ENCODE peak calls at places on chromosomes 13 and 19, in four cellular contexts. One of them, this sample, is unnamed.

GRCh38 chr19:37346091-37346490 is 24.8 kb upstream of the ZNF527 start:
- DNase-seq in SK-N-SH: no peak
- DNase-seq in K562: no peak
- DNase-seq in HepG2: no peak
- DNase-seq in this sample: no peak

GRCh38 chr13:41019027-41019487 is at the start of gene ELF1:
- DNase-seq in HepG2: peak
- DNase-seq in SK-N-SH: no peak
- DNase-seq in K562: peak
- DNase-seq in this sample: peak

GRCh38 chr13:46721054-46721453 is 75.9 kb downstream of the ESD start:
- DNase-seq in HepG2: peak
- DNase-seq in K562: peak
- DNase-seq in SK-N-SH: peak
- DNase-seq in this sample: no peak

GRCh38 chr13:42258747-42259146 is 13.2 kb upstream of the AKAP11 start:
- DNase-seq in SK-N-SH: no peak
- DNase-seq in K562: peak
- DNase-seq in HepG2: no peak
- DNase-seq in this sample: no peak

GRCh38 chr13:46665630-46666482 is 112.9 kb downstream of the LRCH1 start:
- DNase-seq in HepG2: peak
- DNase-seq in K562: no peak
- DNase-seq in SK-N-SH: peak
- DNase-seq in this sample: no peak

GRCh38 chr13:31499274-31499673 is 240.1 kb upstream of the RXFP2 start:
- DNase-seq in SK-N-SH: no peak
- DNase-seq in K562: no peak
- DNase-seq in HepG2: no peak
- DNase-seq in this sample: no peak

GRCh38 chr19:11421607-11422098 is 2.5 kb upstream of the RGL3 start:
- DNase-seq in K562: peak
- DNase-seq in HepG2: no peak
- DNase-seq in SK-N-SH: peak
- DNase-seq in this sample: no peak

GRCh38 chr13:101875717-101876393 is 423.4 kb downstream of the ITGBL1 start:
- DNase-seq in K562: no peak
- DNase-seq in HepG2: peak
- DNase-seq in SK-N-SH: no peak
- DNase-seq in this sample: no peak

GRCh38 chr19:29855087-29855486 is 43.3 kb downstream of the CCNE1 start:
- DNase-seq in SK-N-SH: no peak
- DNase-seq in K562: no peak
- DNase-seq in HepG2: no peak
- DNase-seq in this sample: no peak

GRCh38 chr13:35157143-35157755 is 215.2 kb downstream of the NBEA start:
- DNase-seq in K562: peak
- DNase-seq in HepG2: peak
- DNase-seq in SK-N-SH: peak
- DNase-seq in this sample: no peak

GRCh38 chr19:8445488-8446001 is 770 bp downstream of the HNRNPM start:
- DNase-seq in K562: peak
- DNase-seq in HepG2: no peak
- DNase-seq in SK-N-SH: peak
- DNase-seq in this sample: no peak

GRCh38 chr13:48644951-48645350 is 8.8 kb upstream of the CYSLTR2 start:
- DNase-seq in SK-N-SH: no peak
- DNase-seq in K562: no peak
- DNase-seq in HepG2: no peak
- DNase-seq in this sample: no peak

GRCh38 chr13:50127017-50127725 is 111.9 kb downstream of the KCNRG start:
- DNase-seq in SK-N-SH: no peak
- DNase-seq in HepG2: no peak
- DNase-seq in K562: no peak
- DNase-seq in this sample: no peak

GRCh38 chr13:110379905-110380341 is 72.8 kb downstream of the COL4A2 start:
- DNase-seq in SK-N-SH: no peak
- DNase-seq in HepG2: no peak
- DNase-seq in K562: no peak
- DNase-seq in this sample: no peak

GRCh38 chr13:73870036-73870741 is 264.0 kb downstream of the KLF12 start:
- DNase-seq in HepG2: no peak
- DNase-seq in K562: no peak
- DNase-seq in SK-N-SH: no peak
- DNase-seq in this sample: no peak

GRCh38 chr13:30339721-30340366 is 32.5 kb upstream of the KATNAL1 start:
- DNase-seq in K562: no peak
- DNase-seq in HepG2: no peak
- DNase-seq in SK-N-SH: no peak
- DNase-seq in this sample: no peak

GRCh38 chr19:35585844-35586243 is at the start of gene PMIS2:
- DNase-seq in SK-N-SH: peak
- DNase-seq in K562: peak
- DNase-seq in HepG2: no peak
- DNase-seq in this sample: no peak

GRCh38 chr13:75566658-75567057 is 17.1 kb downstream of the UCHL3 start:
- DNase-seq in K562: no peak
- DNase-seq in HepG2: peak
- DNase-seq in SK-N-SH: peak
- DNase-seq in this sample: no peak

GRCh38 chr13:29457299-29457698 is 138.2 kb downstream of the SLC7A1 start:
- DNase-seq in SK-N-SH: no peak
- DNase-seq in K562: no peak
- DNase-seq in HepG2: no peak
- DNase-seq in this sample: no peak

GRCh38 chr13:34250151-34250550 is 432.2 kb downstream of the RFC3 start:
- DNase-seq in SK-N-SH: no peak
- DNase-seq in HepG2: no peak
- DNase-seq in K562: no peak
- DNase-seq in this sample: no peak

GRCh38 chr13:80012281-80012680 is 328.6 kb downstream of the SPRY2 start:
- DNase-seq in K562: no peak
- DNase-seq in SK-N-SH: no peak
- DNase-seq in HepG2: no peak
- DNase-seq in this sample: no peak

GRCh38 chr19:28327905-28328304 is 885.0 kb downstream of the UQCRFS1 start:
- DNase-seq in K562: no peak
- DNase-seq in SK-N-SH: no peak
- DNase-seq in HepG2: no peak
- DNase-seq in this sample: no peak

GRCh38 chr13:77544765-77545316 is 9.3 kb downstream of the SCEL start:
- DNase-seq in HepG2: no peak
- DNase-seq in SK-N-SH: no peak
- DNase-seq in K562: no peak
- DNase-seq in this sample: peak

GRCh38 chr13:77548095-77548494 is 12.6 kb downstream of the SCEL start:
- DNase-seq in SK-N-SH: no peak
- DNase-seq in HepG2: no peak
- DNase-seq in K562: no peak
- DNase-seq in this sample: no peak

GRCh38 chr13:77544365-77544764 is 8.9 kb downstream of the SCEL start:
- DNase-seq in SK-N-SH: peak
- DNase-seq in HepG2: no peak
- DNase-seq in K562: no peak
- DNase-seq in this sample: no peak

GRCh38 chr13:77543711-77544110 is 8.2 kb downstream of the SCEL start:
- DNase-seq in HepG2: no peak
- DNase-seq in K562: no peak
- DNase-seq in SK-N-SH: no peak
- DNase-seq in this sample: no peak

GRCh38 chr13:77545626-77546412 is 10.3 kb downstream of the SCEL start:
- DNase-seq in HepG2: no peak
- DNase-seq in K562: no peak
- DNase-seq in SK-N-SH: no peak
- DNase-seq in this sample: no peak
- TF ChIP-seq TAF1 in HepG2: no peak
- TF ChIP-seq TAF1 in K562: no peak
- TF ChIP-seq TAF1 in SK-N-SH: no peak
- TF ChIP-seq TAF1 in this sample: no peak

GRCh38 chr19:4362871-4363545 is 19.6 kb downstream of the MPND start:
- DNase-seq in K562: no peak
- DNase-seq in HepG2: no peak
- DNase-seq in SK-N-SH: no peak
- DNase-seq in this sample: no peak

GRCh38 chr19:4360641-4361151 is 17.3 kb downstream of the MPND start:
- DNase-seq in K562: no peak
- DNase-seq in HepG2: no peak
- DNase-seq in SK-N-SH: no peak
- DNase-seq in this sample: no peak

GRCh38 chr19:4360081-4360569 is 16.8 kb downstream of the MPND start:
- DNase-seq in HepG2: no peak
- DNase-seq in K562: no peak
- DNase-seq in SK-N-SH: no peak
- DNase-seq in this sample: no peak

GRCh38 chr19:4362038-4362828 is 18.9 kb downstream of the MPND start:
- DNase-seq in SK-N-SH: no peak
- DNase-seq in K562: no peak
- DNase-seq in HepG2: no peak
- DNase-seq in this sample: no peak

DNA sequence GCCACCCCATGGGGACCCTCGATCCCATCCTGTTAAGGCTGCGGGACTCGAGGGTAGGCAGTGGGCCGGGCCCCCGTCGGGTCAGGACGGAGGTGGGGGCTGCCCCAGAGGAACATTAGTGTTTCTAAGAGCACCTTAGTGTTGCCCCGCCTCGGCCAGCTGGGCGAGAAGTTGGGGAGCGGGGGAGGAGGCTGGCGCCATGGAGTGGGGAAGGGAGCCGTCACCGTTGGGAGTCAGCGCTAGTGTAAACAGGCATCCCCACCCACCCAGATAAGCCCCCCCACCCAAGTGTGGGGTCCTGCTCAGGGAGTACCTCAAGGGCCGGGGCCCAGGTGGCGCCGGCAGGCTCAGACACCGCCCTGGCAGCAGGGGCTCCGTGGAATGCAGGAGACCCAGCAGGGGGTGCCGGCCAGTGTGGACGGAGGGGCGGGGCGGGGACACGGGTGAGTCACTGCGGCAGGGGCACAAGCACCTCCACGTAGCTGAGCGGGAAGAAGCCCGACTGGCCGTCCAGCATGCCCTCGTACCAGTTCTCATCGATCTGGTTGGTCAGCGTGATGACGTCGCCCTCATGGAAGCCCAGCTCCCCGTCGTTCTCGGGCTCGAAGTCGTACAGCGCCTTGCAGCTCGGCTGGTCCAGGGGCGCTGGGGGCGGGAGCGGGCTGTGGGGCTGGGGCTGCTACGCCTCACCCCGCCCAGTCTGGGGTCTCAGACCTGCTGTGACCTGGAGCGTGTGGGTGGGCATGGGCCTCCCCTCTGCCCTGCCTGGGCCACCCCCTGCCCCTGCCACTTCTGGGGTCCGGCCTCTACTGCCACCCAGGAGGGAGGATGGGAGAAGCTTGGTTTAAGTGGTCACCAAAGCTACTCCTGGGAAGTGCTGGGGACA is 18.0 kb downstream of the MPND start:
- DNase-seq in HepG2: no peak
- DNase-seq in K562: no peak
- DNase-seq in SK-N-SH: no peak
- DNase-seq in this sample: no peak
- TF ChIP-seq POLR2AphosphoS5 in HepG2: no peak
- TF ChIP-seq POLR2AphosphoS5 in K562: no peak
- TF ChIP-seq POLR2AphosphoS5 in SK-N-SH: no peak
- TF ChIP-seq POLR2AphosphoS5 in this sample: no peak

GRCh38 chr13:114130708-114131580 is 1.5 kb downstream of the RASA3 start:
- DNase-seq in SK-N-SH: peak
- DNase-seq in HepG2: no peak
- DNase-seq in K562: peak
- DNase-seq in this sample: peak
- TF ChIP-seq TAF1 in SK-N-SH: no peak
- TF ChIP-seq TAF1 in HepG2: no peak
- TF ChIP-seq TAF1 in K562: peak
- TF ChIP-seq TAF1 in this sample: peak

GRCh38 chr19:461664-462551 is 1.1 kb upstream of the SHC2 start:
- DNase-seq in SK-N-SH: peak
- DNase-seq in K562: peak
- DNase-seq in HepG2: peak
- DNase-seq in this sample: no peak
- TF ChIP-seq POLR2AphosphoS5 in SK-N-SH: no peak
- TF ChIP-seq POLR2AphosphoS5 in K562: no peak
- TF ChIP-seq POLR2AphosphoS5 in HepG2: peak
- TF ChIP-seq POLR2AphosphoS5 in this sample: no peak

DNA sequence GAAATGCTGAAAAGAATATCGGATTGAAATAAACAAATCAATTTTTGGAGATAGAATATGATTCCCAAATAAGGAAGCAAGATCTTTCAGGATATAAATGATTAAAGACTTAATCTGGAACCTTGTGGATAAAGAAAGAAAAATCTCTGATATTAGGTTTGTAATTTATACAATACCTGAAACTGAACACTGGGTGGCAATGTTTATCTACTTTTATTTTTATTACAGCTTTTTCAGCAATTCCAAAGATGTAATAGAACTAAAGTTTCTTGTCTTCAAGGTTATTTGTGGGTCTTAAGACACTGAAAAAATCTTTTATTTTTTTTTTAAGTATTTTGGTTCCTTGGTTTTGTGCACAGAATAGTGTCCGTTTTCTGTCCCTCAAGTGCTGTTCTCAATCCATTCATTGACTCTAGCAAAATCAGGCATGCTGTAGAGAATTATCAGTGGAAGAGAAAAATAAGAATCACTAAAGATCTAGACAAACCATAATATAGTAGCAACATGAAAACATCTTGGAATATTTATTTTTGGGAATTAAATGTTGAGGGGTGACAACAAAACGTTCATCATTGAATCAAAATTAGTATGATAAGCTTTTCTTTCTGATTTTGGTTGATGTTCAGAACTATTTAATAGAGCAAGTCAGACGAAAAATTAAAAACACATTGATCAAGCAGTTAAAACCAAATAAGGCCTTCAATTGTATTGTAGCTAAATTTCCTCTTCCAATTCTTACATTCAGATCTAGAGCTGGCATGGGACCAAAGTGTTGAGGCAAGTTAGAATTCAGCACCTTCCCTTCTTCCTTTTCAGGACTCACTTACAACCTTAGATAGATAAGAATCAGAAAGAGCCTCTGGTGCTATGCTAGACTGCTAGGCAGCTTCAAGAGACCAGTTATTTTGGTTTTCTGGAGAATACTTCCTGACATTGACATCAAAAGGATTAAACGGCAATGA is 704.4 kb upstream of the PCDH20 start:
- DNase-seq in K562: no peak
- DNase-seq in HepG2: no peak
- DNase-seq in SK-N-SH: peak
- DNase-seq in this sample: peak
- TF ChIP-seq TAF1 in K562: no peak
- TF ChIP-seq TAF1 in HepG2: no peak
- TF ChIP-seq TAF1 in SK-N-SH: no peak
- TF ChIP-seq TAF1 in this sample: no peak

This sample was measured in GM12891.